ENCODE peak calls at places on chromosomes 11 and 22, in four cellular contexts. V is K562, K is SK-N-SH, W is HepG2. I is an unnamed sample.
A peak's percentile ranks its signal among the peaks of the same experiment; 100 is the strongest.

GRCh38 chr11:76639621-76640020 is 30.9 kb downstream of the LRRC32 start:
- DNase-seq in V (no peak), K (no peak), W (no peak), I (no peak)

GRCh38 chr11:64885367-64886286 is 7.2 kb upstream of the EHD1 start:
- DNase-seq in V (peak; percentile 58), K (no peak), W (peak; percentile 82), I (no peak)

GRCh38 chr11:61023086-61024035 is 51.9 kb downstream of the CD6 start:
- DNase-seq in V (no peak), K (no peak), W (no peak), I (no peak)

GRCh38 chr22:20584872-20585639 is 77.6 kb downstream of the MED15 start:
- DNase-seq in V (no peak), K (peak; percentile 88), W (no peak), I (no peak)

GRCh38 chr11:19781351-19781750 is 68.7 kb downstream of the NAV2 start:
- DNase-seq in V (no peak), K (no peak), W (no peak), I (no peak)

GRCh38 chr11:19939415-19939929 is 220.8 kb downstream of the DBX1 start:
- DNase-seq in V (no peak), K (no peak), W (no peak), I (no peak)

GRCh38 chr11:44319170-44319551 is 9.2 kb upstream of the ALX4 start:
- DNase-seq in V (no peak), K (no peak), W (no peak), I (no peak)

GRCh38 chr11:42315846-42316245 is 856.4 kb upstream of the LRRC4C start:
- DNase-seq in V (no peak), K (no peak), W (no peak), I (no peak)

GRCh38 chr11:63491614-63492372 is 826 bp upstream of the PLAAT5 start:
- DNase-seq in V (no peak), K (no peak), W (peak; percentile 92), I (no peak)

GRCh38 chr11:117706322-117706814 is 90.6 kb downstream of the DSCAML1 start:
- DNase-seq in V (no peak), K (no peak), W (no peak), I (no peak)

GRCh38 chr11:68750197-68750987 is 928 bp downstream of the TESMIN start:
- DNase-seq in V (peak; percentile 36), K (no peak), W (no peak), I (no peak)

GRCh38 chr11:2580444-2581050 is 119.2 kb downstream of the KCNQ1OT1 start:
- DNase-seq in V (no peak), K (peak; percentile 30), W (no peak), I (no peak)

GRCh38 chr11:133966147-133966546 is 9.4 kb upstream of the IGSF9B start:
- DNase-seq in V (no peak), K (peak; percentile 83), W (no peak), I (no peak)

GRCh38 chr11:67572747-67573419 is 10.7 kb upstream of the GSTP1 start:
- DNase-seq in V (peak; percentile 30), K (peak; percentile 53), W (peak; percentile 69), I (no peak)

GRCh38 chr11:70281114-70281729 is 10.7 kb downstream of the PPFIA1 start:
- DNase-seq in V (no peak), K (no peak), W (no peak), I (no peak)

GRCh38 chr11:128714881-128715280 is 21.0 kb downstream of the FLI1 start:
- DNase-seq in V (no peak), K (no peak), W (no peak), I (no peak)

GRCh38 chr22:50572965-50573364 is 5.3 kb downstream of the CPT1B start:
- DNase-seq in V (no peak), K (no peak), W (no peak), I (no peak)

GRCh38 chr22:48712558-48712957 is 1115.1 kb downstream of the BRD1 start:
- DNase-seq in V (no peak), K (no peak), W (no peak), I (no peak)

GRCh38 chr22:47249370-47249928 is 487.0 kb downstream of the TBC1D22A start:
- DNase-seq in V (no peak), K (no peak), W (no peak), I (no peak)

GRCh38 chr22:41481131-41481830 is 12.4 kb downstream of the ACO2 start:
- DNase-seq in V (no peak), K (no peak), W (no peak), I (no peak)

GRCh38 chr22:36817429-36817783 is 571 bp upstream of the PVALB start:
- DNase-seq in V (no peak), K (no peak), W (no peak), I (peak; percentile 33)

GRCh38 chr11:69948256-69949141 is 129.3 kb upstream of the FGF3 start:
- DNase-seq in V (peak; percentile 73), K (peak; percentile 50), W (peak; percentile 35), I (no peak)

GRCh38 chr11:99494065-99494464 is 473.3 kb downstream of the CNTN5 start:
- DNase-seq in V (no peak), K (no peak), W (no peak), I (no peak)

GRCh38 chr22:28102413-28102812 is 183.4 kb upstream of the PITPNB start:
- DNase-seq in V (no peak), K (no peak), W (no peak), I (no peak)

GRCh38 chr22:43850529-43850928 is 11.8 kb downstream of the SULT4A1 start:
- DNase-seq in V (no peak), K (no peak), W (no peak), I (no peak)

GRCh38 chr11:103530257-103530656 is 421.0 kb downstream of the DYNC2H1 start:
- DNase-seq in V (no peak), K (no peak), W (no peak), I (no peak)

GRCh38 chr22:35742342-35743100 is 24.8 kb downstream of the APOL5 start:
- DNase-seq in V (peak; percentile 61), K (no peak), W (no peak), I (peak; percentile 49)

GRCh38 chr11:27460571-27460970 is 12.0 kb downstream of the LGR4 start:
- DNase-seq in V (no peak), K (no peak), W (peak; percentile 41), I (no peak)

GRCh38 chr11:44333271-44334218 is 23.6 kb upstream of the ALX4 start:
- DNase-seq in V (peak; percentile 51), K (no peak), W (peak; percentile 37), I (no peak)

GRCh38 chr22:23698673-23699235 is 7.9 kb downstream of the RGL4 start:
- DNase-seq in V (no peak), K (no peak), W (no peak), I (no peak)

GRCh38 chr22:24565077-24565476 is 9.3 kb downstream of the SNRPD3 start:
- DNase-seq in V (no peak), K (no peak), W (no peak), I (no peak)

GRCh38 chr11:5713695-5714094 is 22.6 kb upstream of the OR56B1 start:
- DNase-seq in V (no peak), K (no peak), W (no peak), I (no peak)

GRCh38 chr22:32255726-32256125 is 579 bp upstream of the SLC5A4 start:
- DNase-seq in V (no peak), K (no peak), W (no peak), I (no peak)
- TF ChIP-seq FOXM1 in V (no peak), K (no peak), W (no peak), I (no peak)

GRCh38 chr11:47551086-47551485 is 1.8 kb downstream of the CELF1 start:
- DNase-seq in V (peak; percentile 46), K (peak; percentile 37), W (peak; percentile 57), I (peak; percentile 32)
- TF ChIP-seq FOXM1 in V (no peak), K (no peak), W (no peak), I (no peak)

GRCh38 chr22:25896098-25896497 is 154.1 kb downstream of the MYO18B start:
- DNase-seq in V (peak; percentile 9), K (no peak), W (peak; percentile 9), I (no peak)
- TF ChIP-seq FOXM1 in V (no peak), K (no peak), W (no peak), I (no peak)

GRCh38 chr11:85725510-85726258 is 39.7 kb upstream of the CCDC89 start:
- DNase-seq in V (no peak), K (no peak), W (no peak), I (no peak)
- TF ChIP-seq FOXM1 in V (no peak), K (no peak), W (no peak), I (no peak)

GRCh38 chr11:9138612-9139579 is 47.5 kb upstream of the SCUBE2 start:
- DNase-seq in V (no peak), K (no peak), W (peak; percentile 47), I (no peak)
- TF ChIP-seq FOXM1 in V (no peak), K (no peak), W (no peak), I (no peak)

GRCh38 chr11:78210000-78210608 is 21.4 kb downstream of the USP35 start:
- DNase-seq in V (no peak), K (no peak), W (no peak), I (no peak)
- TF ChIP-seq FOXM1 in V (no peak), K (no peak), W (no peak), I (no peak)

DNA sequence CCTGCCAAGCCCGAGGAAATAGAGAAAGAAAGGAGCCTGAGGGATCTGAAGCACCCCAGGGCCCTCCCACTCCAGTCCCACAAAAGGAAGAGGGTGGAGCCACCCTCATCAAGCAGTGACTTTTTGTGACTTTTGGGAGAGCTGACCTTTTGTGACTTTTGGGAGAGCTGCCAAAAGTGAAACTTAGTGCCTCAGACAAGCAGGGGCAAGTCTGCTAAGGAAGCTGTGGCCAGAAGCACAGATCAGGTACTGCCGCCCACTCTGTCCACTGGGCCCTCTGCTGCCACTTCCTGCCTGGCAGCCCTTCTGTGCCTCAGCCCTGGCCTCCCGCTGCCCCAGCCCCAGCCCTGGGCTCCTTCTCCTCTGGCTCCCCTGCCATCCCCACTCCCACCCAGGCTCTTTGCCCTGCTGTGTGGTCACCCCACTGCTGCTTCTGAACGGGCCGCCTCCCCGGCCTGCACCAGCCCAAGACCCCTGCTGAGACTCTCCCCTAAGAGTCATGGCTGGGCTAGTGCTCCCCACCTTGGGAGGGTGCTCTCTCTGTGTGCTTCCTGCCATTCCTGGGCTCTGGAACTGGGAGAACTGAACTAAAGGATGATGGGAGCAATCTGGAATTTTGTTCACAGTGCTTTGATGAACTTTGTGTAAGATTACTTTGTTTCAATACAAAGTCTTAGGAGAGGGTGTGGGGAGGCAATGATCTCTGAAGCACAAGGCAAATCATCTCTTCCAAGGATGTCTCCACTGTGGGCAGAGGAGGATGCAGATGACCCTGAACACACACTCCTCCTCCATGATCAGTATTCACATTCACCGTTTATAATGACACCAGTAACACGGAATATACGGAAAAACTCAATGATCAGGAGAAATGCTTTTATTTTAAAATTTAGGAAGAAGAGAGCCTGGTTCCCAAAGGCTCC is at the start of gene APOBEC3H:
- DNase-seq in V (peak; percentile 25), K (no peak), W (no peak), I (no peak)
- TF ChIP-seq FOXM1 in V (no peak), K (no peak), W (no peak), I (no peak)

DNA sequence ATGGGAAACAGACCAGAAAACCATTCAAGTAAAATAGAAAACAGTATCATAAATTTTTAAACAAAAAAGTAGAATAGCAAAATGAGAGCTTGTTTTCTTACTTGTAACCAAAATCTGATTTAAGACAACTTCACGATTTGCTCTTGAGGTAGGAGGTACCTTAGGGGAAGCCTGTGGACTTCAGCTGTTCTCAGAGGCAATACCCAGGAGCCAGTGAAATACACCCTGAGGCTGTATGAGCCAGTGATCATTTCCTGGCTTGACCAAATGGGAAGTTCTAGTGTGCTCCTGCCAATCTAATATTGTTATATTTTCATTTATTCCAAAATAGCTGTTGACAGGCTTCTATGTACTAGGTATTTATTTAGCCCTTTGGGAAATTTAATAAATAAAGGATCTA is 104.8 kb downstream of the ARHGAP42 start:
- DNase-seq in V (no peak), K (no peak), W (no peak), I (no peak)
- TF ChIP-seq FOXM1 in V (no peak), K (no peak), W (no peak), I (no peak)

I was measured in HEK293T.